ENCODE peak calls at places on chromosomes 12 and 14, in four cellular contexts. P is dermis blood vessel endothelial cell, N is GM12892, O is heart right ventricle. U is an unnamed sample.

GRCh38 chr14:54683882-54684794 is 117.2 kb downstream of the SAMD4A start:
- DNase-seq in P (peak), N (no peak), O (peak), U (peak)

GRCh38 chr12:46938071-46938678 is 112.4 kb upstream of the SLC38A4 start:
- DNase-seq in P (no peak), N (no peak), O (no peak), U (no peak)

GRCh38 chr12:4975574-4975973 is 65.9 kb downstream of the KCNA1 start:
- DNase-seq in P (no peak), N (no peak), O (no peak), U (no peak)

GRCh38 chr12:1171657-1172056 is 180.6 kb downstream of the ERC1 start:
- DNase-seq in P (peak), N (no peak), O (no peak), U (no peak)

GRCh38 chr12:108457734-108458361 is 57.2 kb upstream of the FICD start:
- DNase-seq in P (peak), N (no peak), O (no peak), U (no peak)

GRCh38 chr12:70576341-70577282 is 60.6 kb downstream of the PTPRB start:
- DNase-seq in P (peak), N (no peak), O (no peak), U (no peak)

GRCh38 chr12:103841690-103842584 is 903 bp upstream of the NT5DC3 start:
- DNase-seq in P (peak), N (peak), O (peak), U (peak)

GRCh38 chr12:89472508-89472907 is 52.1 kb downstream of the GALNT4 start:
- DNase-seq in P (no peak), N (no peak), O (no peak), U (no peak)

GRCh38 chr12:120257041-120257821 is 8.3 kb downstream of the PXN start:
- DNase-seq in P (peak), N (no peak), O (peak), U (peak)

GRCh38 chr12:67827820-67828383 is 161.3 kb upstream of the IFNG-AS1 start:
- DNase-seq in P (peak), N (no peak), O (peak), U (peak)

GRCh38 chr12:77687346-77687745 is 143.3 kb upstream of the NAV3 start:
- DNase-seq in P (no peak), N (no peak), O (no peak), U (no peak)

GRCh38 chr14:69399750-69400149 is 1.3 kb downstream of the SLC39A9 start:
- DNase-seq in P (no peak), N (no peak), O (no peak), U (no peak)

GRCh38 chr14:45558183-45558582 is 305.2 kb upstream of the MIS18BP1 start:
- DNase-seq in P (no peak), N (no peak), O (no peak), U (no peak)

GRCh38 chr12:2636741-2637140 is 158.0 kb upstream of the FKBP4 start:
- DNase-seq in P (no peak), N (no peak), O (no peak), U (no peak)

GRCh38 chr12:88993655-88994054 is 358.6 kb downstream of the DUSP6 start:
- DNase-seq in P (peak), N (no peak), O (no peak), U (no peak)

GRCh38 chr12:54977857-54978256 is 6.7 kb downstream of the TESPA1 start:
- DNase-seq in P (no peak), N (no peak), O (no peak), U (no peak)

GRCh38 chr12:109535863-109536250 is 37.4 kb downstream of the MMAB start:
- DNase-seq in P (no peak), N (no peak), O (no peak), U (no peak)

GRCh38 chr12:40146800-40147797 is 41.2 kb upstream of the SLC2A13 start:
- DNase-seq in P (no peak), N (no peak), O (no peak), U (no peak)

GRCh38 chr12:98485792-98486347 is 29.5 kb upstream of the TMPO start:
- DNase-seq in P (no peak), N (no peak), O (no peak), U (no peak)

GRCh38 chr12:2640709-2641108 is 154.1 kb upstream of the FKBP4 start:
- DNase-seq in P (peak), N (no peak), O (peak), U (peak)

GRCh38 chr12:66984962-66985361 is 284.2 kb upstream of the CAND1 start:
- DNase-seq in P (no peak), N (no peak), O (no peak), U (no peak)

GRCh38 chr14:68841030-68841809 is 48.4 kb upstream of the ZFP36L1 start:
- DNase-seq in P (peak), N (no peak), O (no peak), U (no peak)

GRCh38 chr12:45518516-45519235 is 210.8 kb upstream of the ARID2 start:
- DNase-seq in P (no peak), N (no peak), O (no peak), U (no peak)